ENCODE peak calls at places on chromosomes 2 and 18, in ten cellular contexts. One of them, this sample, is unnamed. For H3K36me3, the result is how much of the 10 kb centered on the place peaks cover.

GRCh38 chr2:206639636-206640035 is 2.7 kb upstream of the FAM237A start:
- DNase-seq in CD4-positive, CD25-positive, alpha-beta regulatory T cell: no peak
- DNase-seq in BJ: no peak
- DNase-seq in A673: no peak
- DNase-seq in left ventricle myocardium inferior: no peak
- DNase-seq in DND-41: no peak
- DNase-seq in WERI-Rb-1: no peak
- DNase-seq in stomach: no peak
- DNase-seq in endothelial cell of umbilical vein: no peak
- DNase-seq in mammary epithelial cell: no peak
- DNase-seq in this sample: no peak

GRCh38 chr2:120844098-120844738 is 108.5 kb downstream of the GLI2 start:
- DNase-seq in CD4-positive, CD25-positive, alpha-beta regulatory T cell: no peak
- DNase-seq in BJ: no peak
- DNase-seq in A673: no peak
- DNase-seq in left ventricle myocardium inferior: no peak
- DNase-seq in DND-41: no peak
- DNase-seq in WERI-Rb-1: no peak
- DNase-seq in stomach: no peak
- DNase-seq in endothelial cell of umbilical vein: no peak
- DNase-seq in mammary epithelial cell: peak
- DNase-seq in this sample: peak

GRCh38 chr18:31233550-31234306 is 71.1 kb upstream of the DSC1 start:
- DNase-seq in CD4-positive, CD25-positive, alpha-beta regulatory T cell: no peak
- DNase-seq in BJ: no peak
- DNase-seq in A673: no peak
- DNase-seq in left ventricle myocardium inferior: no peak
- DNase-seq in DND-41: no peak
- DNase-seq in WERI-Rb-1: no peak
- DNase-seq in stomach: no peak
- DNase-seq in endothelial cell of umbilical vein: no peak
- DNase-seq in mammary epithelial cell: no peak
- DNase-seq in this sample: no peak

GRCh38 chr2:65064728-65065552 is 8.7 kb downstream of the CEP68 start:
- DNase-seq in CD4-positive, CD25-positive, alpha-beta regulatory T cell: peak
- DNase-seq in BJ: peak
- DNase-seq in A673: peak
- DNase-seq in left ventricle myocardium inferior: peak
- DNase-seq in DND-41: peak
- DNase-seq in WERI-Rb-1: peak
- DNase-seq in stomach: peak
- DNase-seq in endothelial cell of umbilical vein: peak
- DNase-seq in mammary epithelial cell: peak
- DNase-seq in this sample: peak

GRCh38 chr2:34549710-34550345 is 950.7 kb upstream of the FAM98A start:
- DNase-seq in CD4-positive, CD25-positive, alpha-beta regulatory T cell: no peak
- DNase-seq in BJ: no peak
- DNase-seq in A673: no peak
- DNase-seq in left ventricle myocardium inferior: no peak
- DNase-seq in DND-41: no peak
- DNase-seq in WERI-Rb-1: no peak
- DNase-seq in stomach: no peak
- DNase-seq in endothelial cell of umbilical vein: no peak
- DNase-seq in mammary epithelial cell: peak
- DNase-seq in this sample: peak

GRCh38 chr2:238286987-238287386 is 1.4 kb downstream of the PER2 start:
- DNase-seq in CD4-positive, CD25-positive, alpha-beta regulatory T cell: no peak
- DNase-seq in BJ: no peak
- DNase-seq in A673: no peak
- DNase-seq in left ventricle myocardium inferior: no peak
- DNase-seq in DND-41: no peak
- DNase-seq in WERI-Rb-1: no peak
- DNase-seq in stomach: no peak
- DNase-seq in endothelial cell of umbilical vein: no peak
- DNase-seq in mammary epithelial cell: no peak
- DNase-seq in this sample: peak

GRCh38 chr18:49023938-49024341 is 73.2 kb upstream of the SMAD7 start:
- DNase-seq in CD4-positive, CD25-positive, alpha-beta regulatory T cell: no peak
- DNase-seq in BJ: no peak
- DNase-seq in A673: no peak
- DNase-seq in left ventricle myocardium inferior: no peak
- DNase-seq in DND-41: no peak
- DNase-seq in WERI-Rb-1: no peak
- DNase-seq in stomach: peak
- DNase-seq in endothelial cell of umbilical vein: no peak
- DNase-seq in mammary epithelial cell: no peak
- DNase-seq in this sample: no peak

GRCh38 chr2:176534798-176535479 is 265.7 kb downstream of the MTX2 start:
- DNase-seq in CD4-positive, CD25-positive, alpha-beta regulatory T cell: no peak
- DNase-seq in BJ: no peak
- DNase-seq in A673: peak
- DNase-seq in left ventricle myocardium inferior: no peak
- DNase-seq in DND-41: no peak
- DNase-seq in WERI-Rb-1: no peak
- DNase-seq in stomach: no peak
- DNase-seq in endothelial cell of umbilical vein: no peak
- DNase-seq in mammary epithelial cell: peak
- DNase-seq in this sample: peak

DNA sequence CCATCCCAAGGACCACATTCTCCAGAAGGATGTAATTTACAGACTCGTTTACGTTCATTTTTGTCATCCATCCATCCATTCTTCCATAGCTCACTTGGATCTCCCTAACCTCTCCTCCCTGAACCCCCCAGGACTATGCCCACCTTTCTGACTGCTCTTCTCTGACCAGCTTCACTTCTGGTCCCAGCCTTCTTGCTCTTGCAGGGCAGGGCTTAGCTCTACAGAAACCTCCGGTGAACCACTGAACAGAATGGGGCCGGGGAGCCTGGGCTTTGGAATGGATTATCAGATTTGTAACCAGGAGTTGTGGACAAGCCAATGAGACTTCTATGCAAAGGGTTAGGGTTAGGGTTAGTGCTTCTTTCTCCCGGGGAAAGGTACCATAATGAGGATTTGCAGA is 95.0 kb downstream of the TGFA start:
- DNase-seq in CD4-positive, CD25-positive, alpha-beta regulatory T cell: no peak
- DNase-seq in BJ: no peak
- DNase-seq in A673: no peak
- DNase-seq in left ventricle myocardium inferior: no peak
- DNase-seq in DND-41: no peak
- DNase-seq in WERI-Rb-1: peak
- DNase-seq in stomach: no peak
- DNase-seq in endothelial cell of umbilical vein: no peak
- DNase-seq in mammary epithelial cell: no peak
- DNase-seq in this sample: no peak
- H3K36me3 ChIP-seq in CD4-positive, CD25-positive, alpha-beta regulatory T cell: under half
- H3K36me3 ChIP-seq in BJ: under half
- H3K36me3 ChIP-seq in A673: under half
- H3K36me3 ChIP-seq in left ventricle myocardium inferior: under half
- H3K36me3 ChIP-seq in DND-41: under half
- H3K36me3 ChIP-seq in WERI-Rb-1: under half
- H3K36me3 ChIP-seq in stomach: under half
- H3K36me3 ChIP-seq in endothelial cell of umbilical vein: under half
- H3K36me3 ChIP-seq in mammary epithelial cell: under half
- H3K36me3 ChIP-seq in this sample: under half

GRCh38 chr2:15594291-15595256 is 2.9 kb downstream of the DDX1 start:
- DNase-seq in CD4-positive, CD25-positive, alpha-beta regulatory T cell: no peak
- DNase-seq in BJ: no peak
- DNase-seq in A673: no peak
- DNase-seq in left ventricle myocardium inferior: no peak
- DNase-seq in DND-41: no peak
- DNase-seq in WERI-Rb-1: no peak
- DNase-seq in stomach: no peak
- DNase-seq in endothelial cell of umbilical vein: no peak
- DNase-seq in mammary epithelial cell: no peak
- DNase-seq in this sample: no peak

GRCh38 chr2:15596968-15597367 is 5.3 kb downstream of the DDX1 start:
- DNase-seq in CD4-positive, CD25-positive, alpha-beta regulatory T cell: no peak
- DNase-seq in BJ: no peak
- DNase-seq in A673: no peak
- DNase-seq in left ventricle myocardium inferior: no peak
- DNase-seq in DND-41: no peak
- DNase-seq in WERI-Rb-1: no peak
- DNase-seq in stomach: no peak
- DNase-seq in endothelial cell of umbilical vein: no peak
- DNase-seq in mammary epithelial cell: no peak
- DNase-seq in this sample: no peak

GRCh38 chr2:15595936-15596335 is 4.3 kb downstream of the DDX1 start:
- DNase-seq in CD4-positive, CD25-positive, alpha-beta regulatory T cell: no peak
- DNase-seq in BJ: no peak
- DNase-seq in A673: no peak
- DNase-seq in left ventricle myocardium inferior: no peak
- DNase-seq in DND-41: no peak
- DNase-seq in WERI-Rb-1: no peak
- DNase-seq in stomach: no peak
- DNase-seq in endothelial cell of umbilical vein: no peak
- DNase-seq in mammary epithelial cell: no peak
- DNase-seq in this sample: no peak

GRCh38 chr2:15595342-15595905 is 3.8 kb downstream of the DDX1 start:
- DNase-seq in CD4-positive, CD25-positive, alpha-beta regulatory T cell: no peak
- DNase-seq in BJ: no peak
- DNase-seq in A673: no peak
- DNase-seq in left ventricle myocardium inferior: no peak
- DNase-seq in DND-41: no peak
- DNase-seq in WERI-Rb-1: no peak
- DNase-seq in stomach: no peak
- DNase-seq in endothelial cell of umbilical vein: no peak
- DNase-seq in mammary epithelial cell: no peak
- DNase-seq in this sample: no peak

DNA sequence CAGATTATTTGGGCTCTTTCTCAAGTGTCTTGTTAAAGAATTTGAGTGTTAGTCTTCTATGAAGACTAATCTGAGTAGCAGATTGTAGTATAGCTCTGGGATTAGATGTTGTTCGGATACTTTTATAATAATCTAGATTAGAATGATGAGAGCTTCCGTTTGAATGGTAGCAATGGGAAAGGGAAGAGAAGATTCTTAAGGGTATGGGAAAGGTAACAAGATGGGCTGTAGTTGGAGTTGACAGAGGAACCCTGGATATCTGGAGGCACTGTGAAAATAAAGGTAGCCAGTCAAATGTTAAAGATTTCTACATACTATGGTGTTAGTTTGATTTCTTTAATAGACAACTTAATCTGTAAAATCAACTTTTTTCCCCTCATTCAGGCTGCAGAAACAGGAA is 4.7 kb downstream of the DDX1 start:
- DNase-seq in CD4-positive, CD25-positive, alpha-beta regulatory T cell: no peak
- DNase-seq in BJ: no peak
- DNase-seq in A673: no peak
- DNase-seq in left ventricle myocardium inferior: no peak
- DNase-seq in DND-41: no peak
- DNase-seq in WERI-Rb-1: no peak
- DNase-seq in stomach: no peak
- DNase-seq in endothelial cell of umbilical vein: no peak
- DNase-seq in mammary epithelial cell: no peak
- DNase-seq in this sample: no peak
- H3K36me3 ChIP-seq in CD4-positive, CD25-positive, alpha-beta regulatory T cell: half or more
- H3K36me3 ChIP-seq in BJ: under half
- H3K36me3 ChIP-seq in A673: half or more
- H3K36me3 ChIP-seq in left ventricle myocardium inferior: half or more
- H3K36me3 ChIP-seq in DND-41: half or more
- H3K36me3 ChIP-seq in WERI-Rb-1: half or more
- H3K36me3 ChIP-seq in stomach: half or more
- H3K36me3 ChIP-seq in endothelial cell of umbilical vein: under half
- H3K36me3 ChIP-seq in mammary epithelial cell: half or more
- H3K36me3 ChIP-seq in this sample: under half

DNA sequence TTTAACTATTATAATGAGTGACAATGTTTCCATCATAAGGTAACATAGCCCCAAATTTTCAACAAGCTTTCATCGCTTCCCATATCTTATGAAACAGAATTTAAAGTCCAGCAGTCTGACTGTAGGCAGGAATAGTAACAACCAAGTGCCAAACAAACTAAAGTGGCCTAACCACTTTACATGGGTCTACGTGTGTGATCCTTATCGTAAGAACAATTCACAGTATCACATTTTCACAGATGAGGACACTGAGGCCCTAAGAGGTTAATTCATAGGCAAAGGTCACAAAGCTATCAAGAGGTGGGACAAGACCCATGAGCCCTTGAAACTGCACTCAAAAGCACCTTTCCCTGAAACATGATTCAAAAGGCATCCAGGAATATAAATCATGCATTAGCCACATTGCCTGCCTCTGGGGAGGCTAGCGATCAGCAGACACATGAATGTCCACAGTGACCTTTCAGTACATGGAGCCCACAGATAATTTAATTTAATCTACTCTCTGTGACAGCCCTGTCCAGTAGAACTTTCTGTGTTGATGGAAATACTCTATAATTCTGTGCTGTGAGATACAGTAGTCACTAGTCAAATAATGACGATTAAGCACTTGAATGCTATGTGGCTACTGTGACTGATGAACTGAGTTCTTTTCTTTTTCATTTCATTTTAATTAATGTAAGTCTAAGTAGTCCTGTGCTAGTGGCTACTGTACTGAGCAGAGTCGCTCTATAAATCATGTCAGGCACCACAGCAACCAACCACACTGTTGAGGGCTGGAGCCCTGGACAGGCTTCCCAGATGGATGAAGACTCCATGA is 30.3 kb downstream of the KIDINS220 start:
- DNase-seq in CD4-positive, CD25-positive, alpha-beta regulatory T cell: no peak
- DNase-seq in BJ: no peak
- DNase-seq in A673: no peak
- DNase-seq in left ventricle myocardium inferior: no peak
- DNase-seq in DND-41: no peak
- DNase-seq in WERI-Rb-1: no peak
- DNase-seq in stomach: no peak
- DNase-seq in endothelial cell of umbilical vein: no peak
- DNase-seq in mammary epithelial cell: no peak
- DNase-seq in this sample: no peak
- H3K36me3 ChIP-seq in CD4-positive, CD25-positive, alpha-beta regulatory T cell: half or more
- H3K36me3 ChIP-seq in BJ: under half
- H3K36me3 ChIP-seq in A673: under half
- H3K36me3 ChIP-seq in left ventricle myocardium inferior: half or more
- H3K36me3 ChIP-seq in DND-41: half or more
- H3K36me3 ChIP-seq in WERI-Rb-1: half or more
- H3K36me3 ChIP-seq in stomach: half or more
- H3K36me3 ChIP-seq in endothelial cell of umbilical vein: under half
- H3K36me3 ChIP-seq in mammary epithelial cell: under half
- H3K36me3 ChIP-seq in this sample: under half

DNA sequence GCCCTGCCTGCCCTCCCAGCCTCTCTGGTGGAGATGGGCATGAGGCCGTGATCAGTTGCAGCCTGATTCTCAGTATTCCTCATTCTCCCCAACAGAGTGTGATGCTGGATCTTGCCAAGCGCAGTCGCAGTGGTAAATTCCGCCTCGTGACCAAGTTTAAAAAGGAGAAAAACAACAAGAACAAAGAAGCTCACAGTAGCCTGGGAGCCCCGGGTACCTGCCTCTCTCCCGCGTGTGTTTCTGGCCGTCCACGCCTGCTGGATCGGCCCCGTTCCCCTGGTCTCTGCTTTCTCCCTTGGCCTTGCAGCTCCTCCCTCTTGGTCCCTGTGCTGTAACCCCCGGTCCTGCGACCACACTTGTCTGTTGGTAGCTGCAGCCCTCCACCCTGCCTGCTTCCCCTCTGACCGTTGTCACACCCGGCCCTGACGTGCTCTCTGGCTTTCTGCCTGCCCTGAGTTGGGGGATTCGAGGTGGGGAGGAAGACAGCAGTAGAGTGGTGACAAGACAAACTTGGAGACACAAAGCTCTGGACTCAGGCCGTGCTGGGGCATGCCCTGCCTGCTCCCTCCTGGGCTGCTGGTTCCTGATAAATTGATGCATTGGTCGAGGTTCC is 99.5 kb downstream of the USP40 start:
- DNase-seq in CD4-positive, CD25-positive, alpha-beta regulatory T cell: no peak
- DNase-seq in BJ: no peak
- DNase-seq in A673: no peak
- DNase-seq in left ventricle myocardium inferior: no peak
- DNase-seq in DND-41: no peak
- DNase-seq in WERI-Rb-1: no peak
- DNase-seq in stomach: peak
- DNase-seq in endothelial cell of umbilical vein: no peak
- DNase-seq in mammary epithelial cell: no peak
- DNase-seq in this sample: no peak
- H3K36me3 ChIP-seq in CD4-positive, CD25-positive, alpha-beta regulatory T cell: half or more
- H3K36me3 ChIP-seq in BJ: under half
- H3K36me3 ChIP-seq in A673: half or more
- H3K36me3 ChIP-seq in left ventricle myocardium inferior: half or more
- H3K36me3 ChIP-seq in DND-41: half or more
- H3K36me3 ChIP-seq in WERI-Rb-1: under half
- H3K36me3 ChIP-seq in stomach: half or more
- H3K36me3 ChIP-seq in endothelial cell of umbilical vein: under half
- H3K36me3 ChIP-seq in mammary epithelial cell: under half
- H3K36me3 ChIP-seq in this sample: under half

This sample was measured in bronchial epithelial cell.